ENCODE peak calls at places on chromosome 9, in nine cellular contexts. H, S, P, A, J, G, V, L and X are unnamed samples.

GRCh38 chr9:133160742-133161541 is 2.8 kb downstream of the GBGT1 start:
- DNase-seq in H (peak), S (peak), P (peak), A (peak), J (peak), G (peak), V (peak), L (peak), X (peak)

GRCh38 chr9:84397822-84398221 is 57.3 kb upstream of the SLC28A3 start:
- DNase-seq in H (no peak), S (no peak), P (no peak), A (no peak), J (no peak), G (no peak), V (no peak), L (no peak), X (no peak)

GRCh38 chr9:122406264-122406890 is 35.6 kb downstream of the PTGS1 start:
- DNase-seq in H (no peak), S (no peak), P (no peak), A (no peak), J (no peak), G (no peak), V (no peak), L (no peak), X (no peak)

GRCh38 chr9:87119328-87119881 is 172.1 kb upstream of the GAS1 start:
- DNase-seq in H (no peak), S (no peak), P (no peak), A (no peak), J (no peak), G (no peak), V (peak), L (no peak), X (no peak)

GRCh38 chr9:133135193-133135745 is 14.2 kb upstream of the RALGDS start:
- DNase-seq in H (peak), S (peak), P (peak), A (peak), J (peak), G (no peak), V (peak), L (no peak), X (no peak)

GRCh38 chr9:82938426-82938825 is 124.5 kb downstream of the RASEF start:
- DNase-seq in H (no peak), S (no peak), P (no peak), A (no peak), J (no peak), G (no peak), V (no peak), L (no peak), X (no peak)

GRCh38 chr9:132846918-132847515 is 31.1 kb downstream of the AK8 start:
- DNase-seq in H (no peak), S (no peak), P (no peak), A (no peak), J (no peak), G (no peak), V (no peak), L (no peak), X (no peak)

GRCh38 chr9:21656776-21657637 is 145.4 kb upstream of the MTAP start:
- DNase-seq in H (no peak), S (no peak), P (no peak), A (no peak), J (no peak), G (no peak), V (no peak), L (no peak), X (no peak)

GRCh38 chr9:135334953-135335460 is 144.6 kb upstream of the PPP1R26 start:
- DNase-seq in H (no peak), S (no peak), P (no peak), A (no peak), J (no peak), G (no peak), V (no peak), L (no peak), X (no peak)

GRCh38 chr9:4983541-4984165 is 1.4 kb upstream of the JAK2 start:
- DNase-seq in H (no peak), S (no peak), P (no peak), A (no peak), J (no peak), G (no peak), V (no peak), L (no peak), X (no peak)

GRCh38 chr9:108776920-108777650 is 78.7 kb downstream of the ACTL7B start:
- DNase-seq in H (no peak), S (no peak), P (no peak), A (no peak), J (no peak), G (no peak), V (no peak), L (no peak), X (no peak)

GRCh38 chr9:93603906-93604326 is 27.5 kb downstream of the PHF2 start:
- DNase-seq in H (no peak), S (no peak), P (no peak), A (no peak), J (no peak), G (no peak), V (no peak), L (no peak), X (no peak)
- TF ChIP-seq POLR2A in H (no peak), S (no peak), P (no peak), A (no peak), J (no peak), G (no peak), V (no peak), L (no peak), X (no peak)

GRCh38 chr9:93380410-93381060 is 71.0 kb upstream of the FAM120A start:
- DNase-seq in H (no peak), S (no peak), P (no peak), A (no peak), J (no peak), G (no peak), V (no peak), L (no peak), X (no peak)
- TF ChIP-seq CTCF in H (no peak), S (peak), P (no peak), A (no peak), J (no peak), G (no peak), V (no peak), L (no peak), X (no peak)

GRCh38 chr9:127762111-127762676 is 16.3 kb downstream of the SH2D3C start:
- DNase-seq in H (no peak), S (no peak), P (peak), A (no peak), J (no peak), G (peak), V (peak), L (no peak), X (no peak)

GRCh38 chr9:127765418-127765817 is 13.0 kb downstream of the SH2D3C start:
- DNase-seq in H (no peak), S (no peak), P (no peak), A (no peak), J (no peak), G (no peak), V (no peak), L (no peak), X (no peak)

GRCh38 chr9:127761061-127761460 is 17.4 kb downstream of the SH2D3C start:
- DNase-seq in H (no peak), S (no peak), P (no peak), A (no peak), J (no peak), G (no peak), V (no peak), L (no peak), X (no peak)

GRCh38 chr9:127761491-127761904 is 17.0 kb downstream of the SH2D3C start:
- DNase-seq in H (no peak), S (no peak), P (no peak), A (no peak), J (no peak), G (no peak), V (no peak), L (no peak), X (no peak)

DNA sequence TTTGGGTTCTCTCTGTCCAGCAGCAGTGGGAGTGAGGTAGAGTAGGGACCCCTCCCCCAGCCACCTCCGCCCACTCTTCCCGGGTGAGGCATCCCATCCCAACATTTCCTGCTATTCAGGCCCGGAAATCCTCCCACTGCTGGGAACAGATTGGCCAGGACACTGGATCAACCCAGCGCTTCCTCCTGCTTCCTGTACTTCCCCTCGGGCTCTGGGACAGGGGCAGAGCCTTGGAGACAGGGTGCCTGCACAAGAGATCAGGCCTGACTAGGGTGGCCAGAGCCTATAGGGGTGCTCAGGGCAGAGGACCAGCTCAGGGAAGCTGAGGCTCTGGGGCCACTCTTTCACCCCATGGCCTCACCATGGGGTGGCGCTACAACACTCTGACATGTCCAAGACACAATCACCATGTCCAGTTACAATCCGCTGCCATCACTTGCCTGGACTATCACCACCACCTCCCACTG is 14.5 kb downstream of the SH2D3C start:
- DNase-seq in H (no peak), S (peak), P (peak), A (no peak), J (no peak), G (no peak), V (peak), L (peak), X (no peak)
- TF ChIP-seq POLR2A in H (no peak), S (no peak), P (no peak), A (no peak), J (no peak), G (no peak), V (no peak), L (no peak), X (no peak)

GRCh38 chr9:88747768-88748167 is 212.8 kb downstream of the NXNL2 start:
- DNase-seq in H (no peak), S (no peak), P (peak), A (peak), J (no peak), G (peak), V (peak), L (peak), X (no peak)
- TF ChIP-seq CTCF in H (no peak), S (no peak), P (no peak), A (no peak), J (no peak), G (no peak), V (no peak), L (no peak), X (no peak)

GRCh38 chr9:69376651-69377050 is 51.6 kb downstream of the ENTREP1 start:
- DNase-seq in H (no peak), S (no peak), P (peak), A (no peak), J (no peak), G (peak), V (peak), L (no peak), X (no peak)

GRCh38 chr9:69377291-69377690 is 52.3 kb downstream of the ENTREP1 start:
- DNase-seq in H (no peak), S (no peak), P (no peak), A (no peak), J (no peak), G (no peak), V (no peak), L (no peak), X (no peak)

GRCh38 chr9:69380301-69380700 is 55.3 kb downstream of the ENTREP1 start:
- DNase-seq in H (no peak), S (no peak), P (no peak), A (no peak), J (no peak), G (no peak), V (no peak), L (no peak), X (no peak)

GRCh38 chr9:69380811-69381210 is 55.8 kb downstream of the ENTREP1 start:
- DNase-seq in H (no peak), S (no peak), P (no peak), A (no peak), J (no peak), G (no peak), V (no peak), L (no peak), X (no peak)

GRCh38 chr9:69379250-69379982 is 54.4 kb downstream of the ENTREP1 start:
- DNase-seq in H (no peak), S (no peak), P (no peak), A (no peak), J (no peak), G (no peak), V (no peak), L (no peak), X (no peak)
- TF ChIP-seq POLR2A in H (no peak), S (no peak), P (no peak), A (no peak), J (no peak), G (no peak), V (no peak), L (no peak), X (no peak)

GRCh38 chr9:75198436-75198835 is 110.1 kb downstream of the OSTF1 start:
- DNase-seq in H (no peak), S (no peak), P (no peak), A (no peak), J (no peak), G (no peak), V (no peak), L (peak), X (no peak)
- TF ChIP-seq CTCF in H (no peak), S (no peak), P (no peak), A (no peak), J (no peak), G (no peak), V (no peak), L (peak), X (no peak)

GRCh38 chr9:129174724-129175514 is 3.1 kb downstream of the IER5L start:
- DNase-seq in H (peak), S (peak), P (peak), A (peak), J (peak), G (peak), V (peak), L (peak), X (peak)
- TF ChIP-seq POLR2A in H (no peak), S (no peak), P (peak), A (peak), J (peak), G (peak), V (no peak), L (no peak), X (no peak)

DNA sequence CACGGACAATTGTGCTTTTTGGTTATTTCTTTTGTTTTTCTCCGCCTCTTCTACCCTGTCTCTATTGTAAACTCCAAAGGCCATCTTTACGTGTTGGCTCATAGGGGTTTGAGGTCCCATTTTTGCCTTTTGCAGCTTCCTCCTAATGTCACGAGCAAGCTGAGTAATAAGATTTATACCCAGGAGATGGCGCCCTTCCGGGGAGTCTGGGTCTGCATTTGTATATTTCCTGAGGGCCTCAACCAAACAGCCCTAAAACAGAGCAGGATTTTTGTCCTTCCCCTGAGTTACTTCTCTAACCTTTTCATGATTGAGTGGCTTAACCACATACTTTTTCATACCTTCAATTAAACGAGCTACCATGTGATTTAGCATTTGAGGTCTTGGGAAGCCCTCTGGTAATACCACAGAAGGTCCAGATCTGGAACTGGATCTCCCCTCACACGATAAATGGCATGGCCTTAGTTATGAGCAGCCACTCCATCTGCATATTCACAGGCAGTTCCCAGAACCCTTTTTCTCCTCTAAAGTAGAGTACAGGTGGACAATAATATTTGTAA is 11.2 kb upstream of the CFAP95 start:
- DNase-seq in H (no peak), S (no peak), P (no peak), A (no peak), J (peak), G (no peak), V (no peak), L (no peak), X (no peak)
- TF ChIP-seq CTCF in H (no peak), S (no peak), P (no peak), A (no peak), J (peak), G (no peak), V (no peak), L (peak), X (no peak)

GRCh38 chr9:107175826-107176500 is 107.1 kb upstream of the RAD23B start:
- DNase-seq in H (no peak), S (no peak), P (no peak), A (no peak), J (no peak), G (no peak), V (peak), L (no peak), X (no peak)
- TF ChIP-seq POLR2A in H (no peak), S (no peak), P (no peak), A (no peak), J (no peak), G (no peak), V (no peak), L (no peak), X (no peak)

GRCh38 chr9:12719431-12719830 is 26.2 kb downstream of the TYRP1 start:
- DNase-seq in H (no peak), S (no peak), P (no peak), A (no peak), J (peak), G (no peak), V (no peak), L (no peak), X (no peak)
- TF ChIP-seq CTCF in H (peak), S (peak), P (peak), A (peak), J (peak), G (peak), V (peak), L (no peak), X (no peak)